ENCODE peak calls at places on chromosomes 12 and 14, in four cellular contexts. R is LHCN-M2; K is activated CD8-positive, alpha-beta memory T cell treated with anti-CD3 and anti-CD28 coated beads, Interleukin-2, amount 50 U/mL, for 4 hours; Y is amniotic stem cell. S is an unnamed sample.

GRCh38 chr14:71245659-71246361 is 338.6 kb downstream of the PCNX1 start:
- DNase-seq in R (no peak), K (no peak), Y (no peak), S (no peak)

GRCh38 chr12:110565919-110566871 is 16.9 kb downstream of the PPTC7 start:
- DNase-seq in R (no peak), K (no peak), Y (no peak), S (no peak)

GRCh38 chr12:25056011-25056410 is 107.1 kb upstream of the BCAT1 start:
- DNase-seq in R (no peak), K (no peak), Y (no peak), S (no peak)

GRCh38 chr12:75177997-75178396 is 31.6 kb downstream of the KCNC2 start:
- DNase-seq in R (peak; percentile 95), K (no peak), Y (peak; percentile 85), S (no peak)

GRCh38 chr12:47938093-47938492 is 25.3 kb upstream of the TMEM106C start:
- DNase-seq in R (peak; percentile 77), K (no peak), Y (no peak), S (no peak)

GRCh38 chr12:103495783-103496456 is at the start of gene C12orf42:
- DNase-seq in R (peak; percentile 38), K (peak; percentile 33), Y (no peak), S (no peak)

GRCh38 chr12:120536064-120536791 is 2.1 kb downstream of the RNF10 start:
- DNase-seq in R (no peak), K (peak; percentile 21), Y (no peak), S (no peak)

GRCh38 chr12:115341442-115341841 is 657.5 kb upstream of the TBX3 start:
- DNase-seq in R (peak; percentile 71), K (no peak), Y (peak; percentile 93), S (no peak)

GRCh38 chr12:110335481-110336045 is 54.5 kb downstream of the ATP2A2 start:
- DNase-seq in R (peak; percentile 41), K (no peak), Y (no peak), S (no peak)

GRCh38 chr12:71708658-71709057 is 22.8 kb downstream of the TMEM19 start:
- DNase-seq in R (no peak), K (no peak), Y (no peak), S (no peak)

GRCh38 chr14:91689608-91690007 is 42.3 kb downstream of the CATSPERB start:
- DNase-seq in R (no peak), K (no peak), Y (no peak), S (no peak)

GRCh38 chr12:120453977-120454376 is 7.7 kb downstream of the GATC start:
- DNase-seq in R (peak; percentile 36), K (no peak), Y (no peak), S (peak; percentile 16)

GRCh38 chr12:121239704-121240420 is 29.9 kb downstream of the P2RX4 start:
- DNase-seq in R (no peak), K (no peak), Y (no peak), S (no peak)

GRCh38 chr12:67663121-67663520 is 14.6 kb downstream of the DYRK2 start:
- DNase-seq in R (peak; percentile 75), K (no peak), Y (peak; percentile 76), S (no peak)

GRCh38 chr12:48197549-48197966 is 5.5 kb downstream of the OR10AD1 start:
- DNase-seq in R (peak; percentile 14), K (no peak), Y (no peak), S (no peak)

GRCh38 chr14:23627961-23628360 is 8.2 kb upstream of the DHRS2 start:
- DNase-seq in R (no peak), K (no peak), Y (no peak), S (no peak)

GRCh38 chr12:114902665-114903393 is 218.9 kb upstream of the TBX3 start:
- DNase-seq in R (peak; percentile 47), K (no peak), Y (peak; percentile 68), S (no peak)

GRCh38 chr12:40917561-40917960 is 225.3 kb downstream of the CNTN1 start:
- DNase-seq in R (no peak), K (no peak), Y (no peak), S (no peak)

GRCh38 chr14:80415636-80416035 is 204.3 kb upstream of the DIO2 start:
- DNase-seq in R (peak; percentile 6), K (no peak), Y (no peak), S (no peak)

GRCh38 chr12:57611116-57611809 is at the start of gene ARHGEF25:
- DNase-seq in R (peak; percentile 34), K (peak; percentile 58), Y (no peak), S (peak; percentile 52)

GRCh38 chr14:30597496-30597895 is 24.6 kb upstream of the SCFD1 start:
- DNase-seq in R (no peak), K (no peak), Y (no peak), S (no peak)

GRCh38 chr12:121534495-121535148 is 46.2 kb downstream of the KDM2B start:
- DNase-seq in R (no peak), K (peak; percentile 72), Y (no peak), S (peak; percentile 61)

S was measured in activated T-cell treated with anti-CD3 and anti-CD28 coated beads, Interleukin-2, amount 50 U/mL, for 1 hour.